ENCODE peak calls at places on chromosomes 12 and 14, in nine cellular contexts. A is Daoy; D is bronchial epithelial cell; J is PC-3; Q is coronary artery; N is germinal center; U is hepatocyte; C is CD4-positive, alpha-beta T cell; X is stimulated activated CD4-positive, alpha-beta T cell treated with anti-CD3 and anti-CD28 coated beads, Interleukin-1b, Interleukin-23, amount 100 ng/mL, for 1 hour. B is an unnamed sample.

GRCh38 chr14:52342849-52343606 is 28.9 kb downstream of the PTGER2 start:
- DNase-seq in A (peak), D (peak), J (peak), Q (no peak), N (no peak), U (no peak), C (no peak), X (no peak), B (no peak)

GRCh38 chr12:29713729-29714128 is 70.0 kb downstream of the TMTC1 start:
- DNase-seq in A (no peak), D (peak), J (no peak), Q (no peak), N (no peak), U (no peak), C (no peak), X (no peak), B (no peak)

GRCh38 chr12:24821691-24822090 is 127.2 kb downstream of the BCAT1 start:
- DNase-seq in A (peak), D (peak), J (no peak), Q (no peak), N (no peak), U (peak), C (no peak), X (no peak), B (no peak)

GRCh38 chr12:71948390-71948789 is 9.7 kb downstream of the TPH2 start:
- DNase-seq in A (no peak), D (no peak), J (no peak), Q (no peak), N (no peak), U (no peak), C (no peak), X (no peak), B (no peak)

GRCh38 chr12:123231931-123232330 is 1.0 kb downstream of the MPHOSPH9 start:
- DNase-seq in A (no peak), D (no peak), J (no peak), Q (no peak), N (no peak), U (no peak), C (no peak), X (no peak), B (no peak)

GRCh38 chr14:77186911-77187648 is 5.5 kb downstream of the TMEM63C start:
- DNase-seq in A (peak), D (peak), J (peak), Q (no peak), N (no peak), U (peak), C (no peak), X (no peak), B (no peak)

GRCh38 chr12:105064564-105065222 is 19.6 kb downstream of the ALDH1L2 start:
- DNase-seq in A (no peak), D (no peak), J (no peak), Q (no peak), N (no peak), U (peak), C (no peak), X (no peak), B (no peak)

GRCh38 chr14:94612580-94613554 is 676 bp downstream of the SERPINA3 start:
- DNase-seq in A (no peak), D (peak), J (no peak), Q (no peak), N (no peak), U (no peak), C (no peak), X (no peak), B (no peak)

GRCh38 chr14:75083271-75083670 is 13.8 kb downstream of the ZC2HC1C start:
- DNase-seq in A (no peak), D (no peak), J (no peak), Q (no peak), N (no peak), U (no peak), C (no peak), X (no peak), B (no peak)

GRCh38 chr12:1605129-1606020 is 11.0 kb upstream of the FBXL14 start:
- DNase-seq in A (peak), D (peak), J (peak), Q (peak), N (peak), U (peak), C (peak), X (no peak), B (no peak)

GRCh38 chr14:76191297-76191696 is 39.6 kb downstream of the GPATCH2L start:
- DNase-seq in A (no peak), D (no peak), J (no peak), Q (no peak), N (no peak), U (no peak), C (no peak), X (no peak), B (no peak)

GRCh38 chr14:69052181-69052601 is 73.1 kb upstream of the ACTN1 start:
- DNase-seq in A (no peak), D (no peak), J (no peak), Q (no peak), N (no peak), U (no peak), C (no peak), X (no peak), B (no peak)

GRCh38 chr12:110186059-110186458 is 61.9 kb downstream of the IFT81 start:
- DNase-seq in A (no peak), D (no peak), J (no peak), Q (no peak), N (no peak), U (no peak), C (no peak), X (no peak), B (no peak)

GRCh38 chr14:53879022-53879686 is 77.5 kb downstream of the BMP4 start:
- DNase-seq in A (no peak), D (no peak), J (no peak), Q (no peak), N (no peak), U (no peak), C (no peak), X (no peak), B (no peak)

GRCh38 chr12:42987216-42987631 is 397.7 kb upstream of the PRICKLE1 start:
- DNase-seq in A (peak), D (no peak), J (no peak), Q (no peak), N (no peak), U (no peak), C (no peak), X (no peak), B (no peak)